ENCODE peak calls at places on chromosomes 16 and 17, in nine cellular contexts. O is prostate gland; T is ovary; N is upper lobe of right lung; J is GM23338; D is cardiac fibroblast; G is CD4-positive, alpha-beta T cell; Q is HFFc6; Z is H1. A is an unnamed sample.
A peak's percentile ranks its signal among the peaks of the same experiment; 100 is the strongest.

GRCh38 chr16:426115-426905 is 861 bp downstream of the RAB11FIP3 start:
- DNase-seq in O (no peak), T (peak; percentile 36), N (no peak), J (peak; percentile 68), D (peak; percentile 14), G (no peak), Q (no peak), Z (no peak), A (peak; percentile 90)

GRCh38 chr17:50192116-50192872 is 9.1 kb downstream of the COL1A1 start:
- DNase-seq in O (no peak), T (no peak), N (no peak), J (no peak), D (no peak), G (no peak), Q (no peak), Z (no peak), A (no peak)

GRCh38 chr16:52912565-52913173 is 140.0 kb downstream of the CHD9NB start:
- DNase-seq in O (peak; percentile 56), T (peak; percentile 23), N (peak; percentile 66), J (peak; percentile 84), D (peak; percentile 57), G (no peak), Q (peak; percentile 16), Z (peak; percentile 33), A (peak; percentile 32)

GRCh38 chr17:2239882-2240430 is 63.6 kb downstream of the SMG6 start:
- DNase-seq in O (no peak), T (peak; percentile 79), N (no peak), J (no peak), D (peak; percentile 83), G (peak; percentile 14), Q (peak; percentile 88), Z (no peak), A (peak; percentile 77)

GRCh38 chr16:49766280-49766679 is 89.6 kb downstream of the ZNF423 start:
- DNase-seq in O (no peak), T (peak; percentile 44), N (no peak), J (no peak), D (peak; percentile 38), G (no peak), Q (no peak), Z (no peak), A (no peak)

GRCh38 chr16:9138731-9139501 is 47.5 kb downstream of the HAPSTR1 start:
- DNase-seq in O (peak; percentile 32), T (peak; percentile 63), N (peak; percentile 84), J (peak; percentile 91), D (peak; percentile 70), G (peak; percentile 61), Q (peak; percentile 41), Z (no peak), A (peak; percentile 88)

GRCh38 chr17:27990979-27991378 is 51.5 kb upstream of the NLK start:
- DNase-seq in O (no peak), T (no peak), N (no peak), J (no peak), D (no peak), G (no peak), Q (no peak), Z (no peak), A (no peak)

GRCh38 chr17:67666028-67666427 is 51.7 kb upstream of the NOL11 start:
- DNase-seq in O (no peak), T (no peak), N (no peak), J (no peak), D (no peak), G (no peak), Q (no peak), Z (no peak), A (no peak)

DNA sequence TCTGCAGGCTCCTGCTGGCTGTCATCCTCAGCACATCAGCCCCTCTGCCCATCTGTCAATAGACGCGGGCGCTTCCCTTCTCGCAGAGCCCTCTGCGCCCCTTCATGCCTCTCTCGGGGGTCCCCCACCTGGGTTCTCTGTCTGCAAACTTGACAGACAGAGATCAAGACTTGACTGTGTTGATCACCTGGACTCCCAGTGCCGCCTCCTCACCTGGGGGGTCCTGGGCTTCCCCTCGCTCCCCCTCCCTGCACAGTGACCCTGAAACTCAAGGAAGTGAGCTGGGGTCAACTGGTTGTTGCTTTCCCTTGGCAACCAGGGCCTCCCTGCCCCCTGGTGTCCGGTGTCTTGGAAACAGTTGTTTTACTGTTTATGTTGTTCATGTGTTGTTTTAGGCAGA is 31.9 kb downstream of the RNF213 start:
- DNase-seq in O (no peak), T (no peak), N (no peak), J (no peak), D (peak; percentile 13), G (no peak), Q (no peak), Z (no peak), A (no peak)
- TF ChIP-seq CTCF in O (no peak), T (no peak), N (peak; percentile 5), J (peak; percentile 37), D (no peak), G (no peak), Q (peak; percentile 28), Z (peak; percentile 1), A (no peak)

DNA sequence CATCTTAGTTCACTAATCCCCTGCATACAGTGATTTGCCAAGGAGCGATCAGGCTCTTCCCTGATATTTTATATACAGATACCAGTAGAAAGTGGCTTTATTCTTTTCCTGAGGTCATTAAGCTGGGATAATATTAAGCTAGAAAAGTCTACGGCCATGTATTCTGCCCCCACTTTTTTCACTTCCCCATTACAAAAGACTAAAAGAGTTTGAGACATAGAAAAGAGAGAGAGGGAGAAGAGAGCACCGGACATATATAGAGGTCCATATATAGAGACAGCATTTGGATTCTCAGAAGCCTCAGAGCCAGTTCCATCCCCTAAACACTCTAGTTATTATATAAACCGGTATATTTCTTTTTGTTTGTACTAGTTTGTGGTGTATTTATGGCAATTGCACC is 166.5 kb upstream of the ANKFN1 start:
- DNase-seq in O (no peak), T (no peak), N (no peak), J (no peak), D (no peak), G (no peak), Q (no peak), Z (no peak), A (no peak)
- TF ChIP-seq CTCF in O (no peak), T (no peak), N (no peak), J (no peak), D (no peak), G (no peak), Q (no peak), Z (no peak), A (no peak)

DNA sequence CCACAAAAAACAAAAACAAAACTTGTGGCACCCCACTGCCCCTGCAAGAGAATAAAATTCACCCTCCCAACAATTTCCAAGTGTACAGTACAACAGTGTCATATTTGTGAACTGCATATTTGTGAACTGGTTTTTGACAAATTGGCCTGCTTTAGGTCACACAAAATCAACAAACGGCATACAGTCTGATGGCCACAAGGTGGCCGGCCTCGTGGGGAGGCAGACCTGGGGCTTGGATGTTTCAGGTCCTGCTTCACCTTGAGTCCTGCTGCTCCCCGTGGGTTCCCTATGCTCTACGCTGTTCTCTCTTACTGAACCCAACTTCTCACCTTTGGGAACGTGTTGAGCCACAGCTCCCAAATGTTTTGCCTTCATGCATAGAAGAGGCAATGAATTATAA is 102.2 kb downstream of the CDK5R1 start:
- DNase-seq in O (no peak), T (no peak), N (no peak), J (peak; percentile 78), D (no peak), G (no peak), Q (no peak), Z (no peak), A (no peak)
- TF ChIP-seq CTCF in O (no peak), T (no peak), N (no peak), J (peak; percentile 69), D (peak; percentile 17), G (no peak), Q (peak; percentile 67), Z (peak; percentile 61), A (no peak)

GRCh38 chr17:7211512-7212277 is 7.9 kb downstream of the DLG4 start:
- DNase-seq in O (no peak), T (no peak), N (no peak), J (peak; percentile 76), D (no peak), G (no peak), Q (no peak), Z (no peak), A (no peak)

GRCh38 chr17:7215652-7216139 is 3.9 kb downstream of the DLG4 start:
- DNase-seq in O (no peak), T (peak; percentile 63), N (no peak), J (peak; percentile 44), D (no peak), G (no peak), Q (no peak), Z (no peak), A (no peak)

GRCh38 chr17:7214300-7215135 is 5.1 kb downstream of the DLG4 start:
- DNase-seq in O (peak; percentile 95), T (peak; percentile 99), N (peak; percentile 100), J (peak; percentile 100), D (peak; percentile 97), G (peak; percentile 99), Q (peak; percentile 94), Z (peak; percentile 99), A (peak; percentile 99)

GRCh38 chr17:7215136-7215638 is 4.4 kb downstream of the DLG4 start:
- DNase-seq in O (no peak), T (no peak), N (no peak), J (peak; percentile 81), D (no peak), G (no peak), Q (no peak), Z (no peak), A (no peak)

GRCh38 chr17:7213895-7214299 is 5.7 kb downstream of the DLG4 start:
- DNase-seq in O (peak; percentile 43), T (peak; percentile 93), N (no peak), J (peak; percentile 100), D (peak; percentile 87), G (peak; percentile 63), Q (peak; percentile 67), Z (peak; percentile 92), A (peak; percentile 91)
- TF ChIP-seq CTCF in O (no peak), T (peak; percentile 43), N (peak; percentile 33), J (peak; percentile 88), D (peak; percentile 44), G (peak; percentile 30), Q (peak; percentile 72), Z (peak; percentile 68), A (no peak)

GRCh38 chr17:19260958-19261357 is 23.8 kb downstream of the EPN2 start:
- DNase-seq in O (no peak), T (no peak), N (no peak), J (no peak), D (no peak), G (no peak), Q (no peak), Z (no peak), A (no peak)
- TF ChIP-seq CTCF in O (no peak), T (no peak), N (peak; percentile 10), J (no peak), D (peak; percentile 15), G (no peak), Q (peak; percentile 29), Z (no peak), A (no peak)